ENCODE peak calls at places on chromosomes 2 and 18, in six cellular contexts. F is effector memory CD8-positive, alpha-beta T cell; G is right cardiac atrium; Y is memory B cell; A is activated CD4-positive, alpha-beta T cell treated with anti-CD3 and anti-CD28 coated beads for 48 hours; W is amygdala. J is an unnamed sample.

GRCh38 chr2:86323273-86323672 is 14.2 kb downstream of the REEP1 start:
- DNase-seq in Y (no peak), F (no peak), W (no peak), G (no peak), A (no peak), J (no peak)

GRCh38 chr18:25661836-25662235 is 309.9 kb upstream of the ZNF521 start:
- DNase-seq in G (no peak), A (no peak), W (no peak), Y (no peak), F (no peak), J (no peak)

GRCh38 chr2:164873096-164873670 is 31.6 kb upstream of the COBLL1 start:
- DNase-seq in F (no peak), W (no peak), Y (no peak), G (no peak), A (no peak), J (no peak)

GRCh38 chr2:135948642-135949355 is 36.6 kb downstream of the DARS1 start:
- DNase-seq in W (no peak), F (peak; percentile 30), G (no peak), A (peak; percentile 24), Y (no peak), J (no peak)

GRCh38 chr2:150702791-150703190 is 215.3 kb upstream of the RND3 start:
- DNase-seq in F (no peak), W (no peak), A (no peak), G (no peak), Y (no peak), J (no peak)

GRCh38 chr2:65383571-65384488 is 48.6 kb downstream of the SPRED2 start:
- DNase-seq in W (no peak), A (no peak), Y (no peak), F (no peak), G (no peak), J (no peak)

GRCh38 chr2:46232860-46233259 is 64.3 kb upstream of the EPAS1 start:
- DNase-seq in G (peak; percentile 59), Y (no peak), A (no peak), W (no peak), F (no peak), J (no peak)

GRCh38 chr2:45128580-45128997 is 119.3 kb upstream of the SIX2 start:
- DNase-seq in F (no peak), W (no peak), Y (no peak), G (peak; percentile 53), A (no peak), J (peak; percentile 46)

GRCh38 chr18:67574749-67575148 is 58.2 kb upstream of the DSEL start:
- DNase-seq in F (no peak), G (no peak), W (no peak), A (peak; percentile 2), Y (no peak), J (no peak)